ENCODE peak calls at places on chromosomes 12 and 14, in eight cellular contexts. Z is NCI-H1417; I is cardiac fibroblast; H is GM23338; P is caudate nucleus; X is kidney glomerular epithelial cell; R is NCI-H774; J is activated CD4-positive, alpha-beta memory T cell treated with anti-CD3 and anti-CD28 coated beads, Interleukin-2, amount 10 ng/mL, durations not matched to agents 7 days and 5 days. F is an unnamed sample.

GRCh38 chr12:117352260-117352659 is 9.2 kb downstream of the NOS1 start:
- DNase-seq in P (no peak), I (no peak), J (no peak), Z (peak), H (no peak), R (no peak), X (no peak), F (no peak)

GRCh38 chr12:42473561-42473960 is 116.0 kb downstream of the PRICKLE1 start:
- DNase-seq in Z (no peak), I (no peak), J (no peak), H (no peak), P (no peak), R (no peak), X (no peak), F (no peak)

GRCh38 chr12:96083020-96083489 is 47.7 kb upstream of the LTA4H start:
- DNase-seq in R (no peak), Z (no peak), J (no peak), P (no peak), I (no peak), X (no peak), H (no peak), F (no peak)

GRCh38 chr14:67553547-67553946 is 20.5 kb downstream of the PLEKHH1 start:
- DNase-seq in H (no peak), R (no peak), J (no peak), P (no peak), X (no peak), I (no peak), Z (no peak), F (no peak)

GRCh38 chr12:100142851-100143559 is at the start of gene BLTP3B:
- DNase-seq in Z (peak), X (peak), R (peak), P (peak), H (peak), J (peak), I (peak), F (peak)

GRCh38 chr12:52645982-52646381 is 6.0 kb downstream of the KRT2 start:
- DNase-seq in P (no peak), J (no peak), H (no peak), Z (no peak), X (no peak), R (no peak), I (no peak), F (no peak)

GRCh38 chr14:89304972-89305703 is 111.9 kb downstream of the FOXN3 start:
- DNase-seq in I (peak), H (no peak), P (peak), Z (peak), X (no peak), J (no peak), R (peak), F (peak)

GRCh38 chr12:108053512-108053911 is 75.6 kb upstream of the WSCD2 start:
- DNase-seq in Z (no peak), R (no peak), I (no peak), X (no peak), J (no peak), P (no peak), H (no peak), F (no peak)

GRCh38 chr12:53869500-53869899 is 69.1 kb upstream of the HOXC13 start:
- DNase-seq in J (no peak), X (no peak), R (no peak), H (no peak), Z (peak), I (no peak), P (no peak), F (peak)

GRCh38 chr14:20802341-20803084 is at the start of gene RNASE1:
- DNase-seq in J (no peak), I (peak), Z (no peak), R (no peak), X (no peak), P (no peak), H (no peak), F (no peak)

GRCh38 chr12:120264086-120264485 is 1.4 kb downstream of the PXN start:
- DNase-seq in P (no peak), J (no peak), H (no peak), I (no peak), X (no peak), Z (no peak), R (no peak), F (no peak)

GRCh38 chr12:3295648-3296408 is 195.2 kb upstream of the PRMT8 start:
- DNase-seq in J (no peak), X (no peak), I (peak), P (peak), H (no peak), R (no peak), Z (no peak), F (no peak)

GRCh38 chr14:69710378-69710777 is 56.6 kb upstream of the SRSF5 start:
- DNase-seq in P (no peak), I (no peak), R (no peak), H (no peak), X (no peak), J (no peak), Z (no peak), F (no peak)

GRCh38 chr14:99548285-99548684 is 55.7 kb downstream of the CCDC85C start:
- DNase-seq in P (peak), X (no peak), R (no peak), H (no peak), J (no peak), I (no peak), Z (peak), F (peak)

GRCh38 chr12:133206390-133206789 is 25.1 kb downstream of the ZNF268 start:
- DNase-seq in J (no peak), X (no peak), H (no peak), I (no peak), P (no peak), Z (no peak), R (no peak), F (no peak)

GRCh38 chr12:93177208-93178153 is 200.2 kb upstream of the NUDT4 start:
- DNase-seq in R (no peak), P (no peak), I (peak), X (peak), Z (no peak), H (no peak), J (no peak), F (no peak)

GRCh38 chr14:92598549-92598905 is 84.9 kb downstream of the RIN3 start:
- DNase-seq in H (no peak), X (no peak), Z (no peak), R (no peak), P (no peak), I (no peak), J (no peak), F (no peak)

GRCh38 chr12:47822863-47823262 is 3.2 kb upstream of the HDAC7 start:
- DNase-seq in X (no peak), Z (no peak), I (no peak), H (no peak), P (no peak), R (no peak), J (no peak), F (no peak)

GRCh38 chr14:58362798-58363412 is 32.8 kb upstream of the TOMM20L start:
- DNase-seq in H (peak), Z (peak), P (peak), X (peak), J (no peak), I (peak), R (no peak), F (peak)

F was measured in NCI-H748 treated with DMSO at 0.1 percent for 48 hours.